ENCODE peak calls at places on chromosomes 4 and X, in eight cellular contexts. O is T-helper 2 cell; G is GM23338; C is stimulated activated naive CD8-positive, alpha-beta T cell treated with anti-CD3 and anti-CD28 coated beads, Interleukin-15, Interleukin-2, amounts not matched to agents 100 U/mL and 50 U/mL, for 24 hours; Y is stimulated activated CD4-positive, alpha-beta T cell treated with anti-CD3 and anti-CD28 coated beads, Interleukin-2, amount 100 ng/mL, for 48 hours; R is endothelial cell; F is EH; S is astrocyte. M is an unnamed sample.
A peak's percentile ranks its signal among the peaks of the same experiment; 100 is the strongest.

GRCh38 chr4:89303177-89303576 is 4.4 kb downstream of the GPRIN3 start:
- DNase-seq in O (no peak), G (no peak), C (no peak), Y (no peak), R (no peak), F (no peak), S (no peak), M (no peak)

GRCh38 chr4:153522800-153523089 is 56.6 kb downstream of the TMEM131L start:
- DNase-seq in O (no peak), G (no peak), C (peak; percentile 74), Y (peak; percentile 39), R (no peak), F (no peak), S (no peak), M (no peak)

GRCh38 chr4:151532001-151532708 is 123.2 kb downstream of the FHIP1A start:
- DNase-seq in O (no peak), G (no peak), C (no peak), Y (no peak), R (no peak), F (no peak), S (no peak), M (no peak)

GRCh38 chr4:110636231-110636676 is 13.4 kb upstream of the PITX2 start:
- DNase-seq in O (no peak), G (peak; percentile 81), C (no peak), Y (no peak), R (no peak), F (no peak), S (no peak), M (no peak)

GRCh38 chrX:54785901-54786300 is 12.2 kb downstream of the ITIH6 start:
- DNase-seq in O (no peak), G (peak; percentile 41), C (peak; percentile 6), Y (no peak), R (peak; percentile 22), F (peak; percentile 19), S (no peak), M (no peak)

GRCh38 chrX:119647552-119648420 is 41.6 kb upstream of the NKRF start:
- DNase-seq in O (no peak), G (no peak), C (peak; percentile 61), Y (peak; percentile 54), R (no peak), F (no peak), S (no peak), M (no peak)

GRCh38 chr4:87012265-87012953 is 77.6 kb downstream of the AFF1 start:
- DNase-seq in O (no peak), G (no peak), C (no peak), Y (no peak), R (no peak), F (no peak), S (no peak), M (no peak)

GRCh38 chrX:140764401-140764919 is 54.9 kb downstream of the LINC00632 start:
- DNase-seq in O (no peak), G (peak; percentile 64), C (peak; percentile 7), Y (no peak), R (peak; percentile 31), F (peak; percentile 79), S (peak; percentile 45), M (peak; percentile 49)

GRCh38 chr4:114015444-114015899 is 36.0 kb upstream of the ARSJ start:
- DNase-seq in O (no peak), G (no peak), C (no peak), Y (no peak), R (no peak), F (peak; percentile 100), S (peak; percentile 100), M (peak; percentile 64)

GRCh38 chr4:148704291-148704690 is 262.1 kb upstream of the NR3C2 start:
- DNase-seq in O (no peak), G (peak; percentile 47), C (no peak), Y (no peak), R (no peak), F (no peak), S (no peak), M (no peak)

GRCh38 chr4:36187723-36188333 is 56.5 kb downstream of the ARAP2 start:
- DNase-seq in O (no peak), G (peak; percentile 63), C (no peak), Y (no peak), R (no peak), F (no peak), S (peak; percentile 16), M (no peak)

GRCh38 chr4:174284181-174284886 is 623 bp downstream of the CEP44 start:
- DNase-seq in O (no peak), G (peak; percentile 46), C (no peak), Y (no peak), R (no peak), F (peak; percentile 75), S (peak; percentile 68), M (peak; percentile 42)

GRCh38 chrX:26262121-26262523 is 46.2 kb downstream of the MAGEB5 start:
- DNase-seq in O (no peak), G (no peak), C (no peak), Y (no peak), R (peak; percentile 4), F (no peak), S (peak; percentile 13), M (no peak)

GRCh38 chr4:37867102-37867501 is 23.8 kb upstream of the TBC1D1 start:
- DNase-seq in O (no peak), G (no peak), C (no peak), Y (no peak), R (no peak), F (no peak), S (no peak), M (no peak)

GRCh38 chr4:8837181-8837811 is 34.3 kb downstream of the HMX1 start:
- DNase-seq in O (no peak), G (peak; percentile 43), C (no peak), Y (no peak), R (no peak), F (no peak), S (no peak), M (no peak)

GRCh38 chrX:13669246-13669689 is 16.3 kb downstream of the TCEANC start:
- DNase-seq in O (no peak), G (no peak), C (peak; percentile 36), Y (peak; percentile 14), R (no peak), F (peak; percentile 95), S (peak; percentile 96), M (peak; percentile 73)

GRCh38 chr4:74267998-74268606 is 40.2 kb upstream of the EPGN start:
- DNase-seq in O (no peak), G (no peak), C (no peak), Y (no peak), R (no peak), F (peak; percentile 68), S (peak; percentile 85), M (peak; percentile 11)

M was measured in AG08396.